ENCODE peak calls at places on chromosomes 4 and X, in five cellular contexts. A, D, Y, I and N are unnamed samples.

GRCh38 chr4:185232370-185232769 is 23.0 kb downstream of the SNX25 start:
- DNase-seq in Y (no peak), A (no peak), I (no peak), D (no peak), N (no peak)

GRCh38 chr4:71136071-71136470 is 142.6 kb downstream of the DCK start:
- DNase-seq in I (no peak), D (no peak), A (no peak), Y (no peak), N (no peak)

GRCh38 chrX:45434231-45434630 is 233.6 kb upstream of the DIPK2B start:
- DNase-seq in Y (no peak), A (no peak), D (no peak), I (no peak), N (no peak)

GRCh38 chrX:138026211-138026610 is 460.3 kb downstream of the ZIC3 start:
- DNase-seq in A (no peak), I (no peak), Y (no peak), D (no peak), N (no peak)

GRCh38 chr4:89111833-89112563 is 665 bp downstream of the TIGD2 start:
- DNase-seq in A (no peak), I (peak), Y (no peak), D (no peak), N (no peak)

GRCh38 chrX:123454712-123455431 is 270.8 kb downstream of the GRIA3 start:
- DNase-seq in D (no peak), I (no peak), Y (no peak), A (no peak), N (no peak)

GRCh38 chr4:71294301-71294700 is 44.5 kb upstream of the SLC4A4 start:
- DNase-seq in I (no peak), D (no peak), A (no peak), Y (no peak), N (no peak)

GRCh38 chrX:109312757-109313156 is 169.1 kb downstream of the GUCY2F start:
- DNase-seq in D (no peak), A (no peak), Y (no peak), I (no peak), N (no peak)

DNA sequence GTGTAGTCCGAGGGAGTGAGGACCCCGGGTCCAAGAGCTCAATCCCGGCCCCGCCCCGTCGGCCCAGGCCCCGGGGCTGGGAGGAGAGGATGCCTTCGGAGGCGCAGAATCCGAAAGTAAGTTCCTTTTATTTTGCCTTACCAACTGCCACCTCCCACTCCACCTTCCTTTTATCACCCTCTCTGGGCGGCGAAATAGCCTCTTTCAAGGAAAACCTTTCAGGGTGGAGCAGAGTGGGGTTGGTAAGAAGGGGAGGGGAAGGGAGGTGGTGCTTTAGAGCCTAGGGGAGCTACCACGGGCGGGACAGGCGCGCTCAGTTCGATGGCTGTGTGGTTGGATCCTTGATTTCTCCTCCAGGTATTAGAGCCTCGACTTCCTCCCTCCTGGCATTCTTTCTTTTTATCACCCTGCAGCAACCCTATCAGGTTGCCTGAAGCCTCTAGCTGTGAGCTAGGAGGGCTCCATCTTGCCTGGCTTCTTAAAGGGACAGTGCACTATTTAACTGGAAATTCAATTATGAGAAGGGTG is 191.2 kb downstream of the RRAGB start:
- DNase-seq in I (no peak), Y (no peak), D (no peak), A (no peak), N (peak)
- TF ChIP-seq POLR2A in I (no peak), Y (no peak), D (no peak), A (no peak), N (no peak)

GRCh38 chrX:81121513-81122363 is 80.0 kb downstream of the HMGN5 start:
- DNase-seq in D (peak), I (peak), A (peak), Y (peak), N (peak)
- TF ChIP-seq POLR2A in D (no peak), I (no peak), A (peak), Y (no peak), N (no peak)

GRCh38 chrX:46545111-46546005 is at the start of gene ZNF674:
- DNase-seq in A (peak), D (peak), I (peak), Y (peak), N (peak)
- TF ChIP-seq POLR2A in A (peak), D (peak), I (peak), Y (peak), N (peak)

DNA sequence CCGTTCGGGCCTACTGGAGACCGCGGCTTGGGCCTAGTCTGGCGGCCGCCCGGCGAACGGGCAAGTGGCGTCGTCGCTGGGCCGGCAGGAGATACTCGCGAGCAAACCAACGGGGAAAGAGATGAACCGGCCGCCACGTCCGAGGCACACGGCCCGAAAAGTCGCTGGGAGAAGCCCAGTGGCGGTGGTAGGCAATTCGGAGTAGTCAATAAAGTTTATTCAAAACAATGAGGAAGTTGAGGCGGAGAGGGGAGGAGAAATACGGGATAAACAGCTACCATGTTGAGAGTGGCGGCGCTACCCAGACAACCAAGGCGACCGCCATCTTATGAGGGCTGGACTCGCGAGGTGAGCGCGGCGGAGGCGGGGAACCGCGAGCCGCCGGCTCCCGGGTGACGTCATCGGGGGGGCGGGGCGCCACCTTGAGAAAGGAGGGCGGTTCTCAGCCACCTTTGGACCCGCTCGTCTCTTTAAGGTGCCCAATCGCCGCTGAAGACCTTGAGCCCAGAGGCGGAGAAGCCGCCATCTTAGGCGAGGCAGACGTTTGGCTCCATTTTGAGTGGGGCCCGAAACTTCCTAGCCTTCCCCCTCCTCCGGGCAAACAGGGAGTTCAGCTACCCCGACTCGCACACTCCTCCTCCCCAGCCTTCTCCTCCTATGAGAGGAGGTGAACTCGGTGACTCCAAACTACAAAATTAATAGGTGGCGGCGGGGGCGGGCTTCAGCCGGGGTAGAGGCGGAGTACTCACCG is at the start of gene PHF8:
- DNase-seq in D (peak), A (peak), I (peak), Y (peak), N (peak)
- TF ChIP-seq POLR2A in D (peak), A (peak), I (peak), Y (peak), N (no peak)

DNA sequence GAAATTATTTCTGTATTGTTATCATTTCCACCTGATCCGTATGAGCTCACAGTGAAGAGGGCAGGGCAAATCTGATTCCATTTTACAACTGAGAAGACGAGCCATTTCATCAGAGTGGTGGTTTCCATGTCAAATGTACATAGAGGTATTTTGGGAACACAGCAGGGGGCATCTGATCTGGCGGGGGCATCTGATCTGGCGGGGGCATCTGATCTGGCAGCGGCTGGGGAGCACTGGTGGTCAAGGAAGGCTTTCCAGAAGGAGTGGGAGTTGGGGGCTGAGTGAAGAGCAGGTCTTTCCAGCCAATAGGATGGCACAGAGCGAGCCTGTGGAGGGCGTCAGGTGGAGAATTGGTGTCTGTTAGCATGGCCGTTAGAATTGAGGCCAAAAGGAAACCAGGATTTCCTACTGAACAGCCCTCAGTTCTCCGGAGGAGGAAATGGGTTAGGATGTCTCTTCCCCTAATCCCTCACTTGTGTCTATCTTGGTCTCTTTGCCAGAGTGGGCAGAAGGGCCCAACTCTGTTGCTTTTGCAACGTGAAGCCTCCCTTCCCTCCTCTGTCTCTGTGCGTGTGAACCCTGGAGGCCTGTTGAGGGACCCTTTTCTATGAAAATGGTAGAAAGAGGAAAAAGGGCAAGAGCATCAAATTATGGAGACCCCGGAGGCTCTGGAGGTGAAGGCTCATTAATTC is 41.3 kb downstream of the RHOH start:
- DNase-seq in I (no peak), Y (no peak), A (no peak), D (no peak), N (no peak)
- TF ChIP-seq POLR2A in I (no peak), Y (no peak), A (no peak), D (no peak), N (no peak)

GRCh38 chrX:40106677-40107290 is 9.0 kb upstream of the BCOR start:
- DNase-seq in Y (no peak), I (no peak), D (no peak), A (no peak), N (no peak)

GRCh38 chrX:40108959-40109287 is 11.2 kb upstream of the BCOR start:
- DNase-seq in A (peak), I (no peak), Y (peak), D (peak), N (peak)

GRCh38 chrX:40109288-40110008 is 11.7 kb upstream of the BCOR start:
- DNase-seq in I (peak), Y (peak), D (peak), A (peak), N (peak)

GRCh38 chrX:40107291-40108083 is 9.7 kb upstream of the BCOR start:
- DNase-seq in I (no peak), A (peak), D (peak), Y (no peak), N (peak)

GRCh38 chrX:40108084-40108958 is 10.6 kb upstream of the BCOR start:
- DNase-seq in A (peak), D (peak), Y (no peak), I (peak), N (peak)
- TF ChIP-seq POLR2A in A (no peak), D (no peak), Y (no peak), I (no peak), N (no peak)

GRCh38 chr4:38099908-38100407 is 139.8 kb downstream of the PTTG2 start:
- DNase-seq in Y (no peak), D (no peak), A (no peak), I (no peak), N (no peak)
- TF ChIP-seq POLR2A in Y (no peak), D (no peak), A (no peak), I (no peak), N (no peak)

GRCh38 chr4:10072420-10073017 is 44.1 kb downstream of the WDR1 start:
- DNase-seq in D (no peak), A (no peak), Y (no peak), I (no peak), N (no peak)
- TF ChIP-seq POLR2A in D (no peak), A (no peak), Y (no peak), I (no peak), N (no peak)

DNA sequence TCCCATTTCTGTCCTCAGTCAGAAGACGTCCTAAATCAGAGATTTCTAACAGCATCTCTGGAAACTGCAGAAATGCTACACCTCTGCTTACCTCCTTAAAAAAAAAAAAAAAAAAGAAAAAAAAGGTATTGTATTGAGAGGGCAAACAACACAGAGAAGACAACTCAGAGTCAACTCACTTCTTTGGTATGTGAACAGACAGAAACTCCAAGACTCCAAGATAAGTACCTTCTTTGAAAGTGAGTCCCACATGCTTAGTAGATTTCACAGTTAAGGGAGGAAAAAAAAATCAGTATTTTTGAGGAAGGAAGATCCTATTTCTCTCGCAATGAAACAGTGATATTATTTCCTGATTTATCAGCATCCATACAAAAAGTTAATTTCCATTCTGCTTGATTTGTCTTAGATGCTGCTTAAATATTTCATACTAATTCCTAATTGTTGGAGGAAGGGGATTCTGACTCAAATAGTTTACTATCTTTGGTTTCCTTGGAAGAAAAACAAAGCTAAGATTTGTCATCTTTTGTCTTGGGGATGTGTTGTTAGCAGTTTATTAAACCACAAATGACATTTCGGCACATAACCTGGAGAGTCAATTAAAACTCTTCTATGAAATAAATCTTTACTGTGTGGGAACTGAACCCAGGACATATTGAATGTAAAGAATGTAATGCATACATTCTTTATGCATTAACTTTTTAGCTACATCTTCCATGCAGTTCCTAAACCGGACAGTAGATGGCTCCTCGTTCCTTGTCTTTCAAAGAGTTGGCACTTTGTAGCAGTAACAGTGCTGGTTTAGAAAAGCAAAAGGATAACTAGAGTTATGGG is 4.7 kb downstream of the RASGEF1B start:
- DNase-seq in D (peak), I (peak), Y (peak), A (peak), N (peak)
- TF ChIP-seq POLR2A in D (no peak), I (no peak), Y (no peak), A (no peak), N (no peak)

GRCh38 chrX:103608305-103608963 is 671 bp downstream of the TCEAL3 start:
- DNase-seq in D (peak), A (no peak), Y (no peak), I (no peak), N (no peak)

GRCh38 chrX:103613362-103613761 is 5.6 kb downstream of the TCEAL3 start:
- DNase-seq in A (no peak), I (no peak), D (no peak), Y (no peak), N (no peak)

GRCh38 chrX:103610282-103610681 is 2.5 kb downstream of the TCEAL3 start:
- DNase-seq in Y (no peak), A (no peak), D (no peak), I (no peak), N (no peak)

DNA sequence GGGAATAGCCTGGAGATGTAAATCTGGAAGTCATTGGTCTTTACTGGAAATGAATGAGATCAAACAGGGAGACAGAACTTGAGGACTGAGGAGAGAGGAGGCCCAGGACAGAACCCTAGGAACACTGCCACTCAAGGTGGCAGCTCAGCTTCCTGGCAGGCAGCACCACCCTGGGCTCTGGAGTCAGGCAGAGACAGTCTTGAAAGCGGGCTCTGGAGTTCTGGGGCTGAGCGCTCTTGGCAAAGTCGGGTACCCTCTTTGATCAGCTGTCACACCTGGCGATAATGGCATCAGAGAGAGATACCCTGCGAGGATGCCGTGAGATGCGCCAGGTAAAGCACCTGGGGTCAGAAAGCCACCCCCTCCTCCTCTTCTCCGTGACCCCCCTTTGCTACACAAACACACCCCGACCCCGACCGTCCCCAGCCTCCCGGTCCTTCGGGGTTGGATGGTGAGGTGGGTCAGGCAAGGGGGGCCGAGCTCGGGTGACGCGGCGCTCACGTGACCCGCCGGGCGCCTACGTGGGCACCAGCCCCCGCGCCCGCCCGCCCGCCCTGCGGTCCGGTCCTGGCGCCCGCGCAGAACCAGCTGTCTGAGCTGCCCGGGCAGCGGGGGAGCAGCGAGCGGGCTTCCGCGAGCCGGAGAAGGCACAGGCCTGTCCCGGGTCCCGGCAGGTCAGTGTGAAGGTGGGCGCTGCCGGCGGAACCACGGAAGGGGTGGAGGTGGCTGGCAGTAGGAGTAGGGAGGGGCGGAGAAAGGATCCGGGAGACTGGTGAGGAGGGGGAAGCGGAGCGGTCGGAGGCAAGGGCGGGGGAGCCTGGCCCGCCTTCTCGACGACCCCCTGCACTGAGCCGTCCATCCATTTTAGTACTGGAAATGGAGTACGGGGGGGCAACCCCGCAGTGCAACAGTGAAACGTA is at the start of gene TCEAL3:
- DNase-seq in Y (peak), A (peak), I (no peak), D (peak), N (peak)
- TF ChIP-seq POLR2A in Y (no peak), A (peak), I (no peak), D (peak), N (no peak)